ENCODE peak calls at places on chromosomes 11 and 22, in ten cellular contexts. K, G, N, S, Z, C, D, E, U and H are unnamed samples. For H3K4me1, the result is how much of the 10 kb centered on the place peaks cover.

GRCh38 chr22:19357270-19358105 is 66.0 kb upstream of the CLTCL1 start:
- DNase-seq in K (peak), G (no peak), N (no peak), S (no peak), Z (peak), C (no peak), D (no peak), E (no peak), U (no peak), H (no peak)

GRCh38 chr22:42263944-42264343 is 6.5 kb downstream of the TCF20 start:
- DNase-seq in K (no peak), G (no peak), N (no peak), S (no peak), Z (no peak), C (no peak), D (no peak), E (no peak), U (no peak), H (no peak)

GRCh38 chr22:22748297-22748743 is 103.9 kb downstream of the GGTLC2 start:
- DNase-seq in K (peak), G (peak), N (no peak), S (no peak), Z (peak), C (peak), D (peak), E (no peak), U (no peak), H (no peak)

GRCh38 chr11:76672431-76673163 is 2.0 kb upstream of the LRRC32 start:
- DNase-seq in K (no peak), G (no peak), N (no peak), S (no peak), Z (no peak), C (no peak), D (no peak), E (no peak), U (no peak), H (no peak)

GRCh38 chr11:103234974-103235373 is 125.7 kb downstream of the DYNC2H1 start:
- DNase-seq in K (peak), G (no peak), N (no peak), S (no peak), Z (peak), C (no peak), D (no peak), E (no peak), U (no peak), H (no peak)

GRCh38 chr11:5234390-5234834 is at the start of gene HBD:
- DNase-seq in K (peak), G (no peak), N (no peak), S (no peak), Z (no peak), C (no peak), D (no peak), E (no peak), U (no peak), H (no peak)

GRCh38 chr22:17097062-17097461 is 12.3 kb downstream of the IL17RA start:
- DNase-seq in K (no peak), G (no peak), N (peak), S (no peak), Z (no peak), C (no peak), D (no peak), E (no peak), U (no peak), H (peak)

GRCh38 chr22:45420011-45420410 is 6.5 kb downstream of the RIBC2 start:
- DNase-seq in K (no peak), G (no peak), N (no peak), S (no peak), Z (no peak), C (no peak), D (no peak), E (no peak), U (no peak), H (no peak)

GRCh38 chr11:47595029-47595428 is 818 bp upstream of the C1QTNF4 start:
- DNase-seq in K (no peak), G (no peak), N (no peak), S (no peak), Z (no peak), C (no peak), D (no peak), E (no peak), U (no peak), H (peak)

GRCh38 chr11:62552931-62553838 is 6.6 kb upstream of the AHNAK start:
- DNase-seq in K (peak), G (peak), N (peak), S (peak), Z (peak), C (peak), D (peak), E (peak), U (peak), H (peak)

GRCh38 chr11:46513934-46514342 is 79.9 kb downstream of the AMBRA1 start:
- DNase-seq in K (no peak), G (peak), N (peak), S (no peak), Z (no peak), C (peak), D (no peak), E (no peak), U (no peak), H (peak)

GRCh38 chr11:19947521-19948114 is 212.7 kb downstream of the DBX1 start:
- DNase-seq in K (peak), G (no peak), N (no peak), S (no peak), Z (no peak), C (no peak), D (no peak), E (no peak), U (no peak), H (no peak)

GRCh38 chr11:74809820-74810219 is 61.2 kb downstream of the RNF169 start:
- DNase-seq in K (no peak), G (no peak), N (no peak), S (no peak), Z (no peak), C (no peak), D (no peak), E (no peak), U (no peak), H (no peak)

GRCh38 chr11:61587951-61588695 is 7.2 kb upstream of the SYT7 start:
- DNase-seq in K (peak), G (peak), N (no peak), S (peak), Z (peak), C (peak), D (peak), E (peak), U (no peak), H (peak)

DNA sequence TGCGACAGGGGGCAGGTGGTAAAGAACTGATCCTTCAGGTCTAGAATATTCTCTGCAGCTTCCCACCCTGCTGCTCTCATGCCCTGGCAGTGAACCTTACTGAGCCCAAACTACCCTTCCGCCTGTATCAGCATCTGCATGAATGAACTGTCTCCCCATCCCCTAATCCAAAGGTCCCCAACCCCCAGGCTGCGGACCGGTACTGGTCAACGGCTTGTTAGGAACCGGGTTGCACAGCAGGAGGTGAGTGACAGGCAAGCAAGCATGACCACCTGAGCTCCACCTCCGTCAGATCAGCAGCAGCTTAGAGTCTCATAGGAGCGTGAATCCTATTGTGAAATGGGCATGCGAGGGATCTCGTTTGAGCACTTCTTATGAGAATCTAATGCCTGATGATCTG is 58.2 kb upstream of the LMO1 start:
- DNase-seq in K (no peak), G (no peak), N (peak), S (no peak), Z (no peak), C (no peak), D (no peak), E (no peak), U (no peak), H (peak)
- H3K27ac ChIP-seq in K (no peak), G (no peak), N (no peak), S (no peak), Z (no peak), C (no peak), D (no peak), E (no peak), U (no peak), H (no peak)

GRCh38 chr22:31173386-31174145 is 13.6 kb downstream of the RNF185 start:
- DNase-seq in K (peak), G (no peak), N (no peak), S (no peak), Z (peak), C (no peak), D (no peak), E (no peak), U (no peak), H (no peak)
- H3K4me1 ChIP-seq in K (half or more), G (under half), N (under half), S (under half), Z (half or more), C (half or more), D (under half), E (under half), U (half or more), H (under half)

GRCh38 chr11:82932564-82932963 is 31.0 kb downstream of the DDIAS start:
- DNase-seq in K (no peak), G (no peak), N (no peak), S (no peak), Z (no peak), C (no peak), D (no peak), E (no peak), U (no peak), H (no peak)
- H3K27ac ChIP-seq in K (no peak), G (no peak), N (no peak), S (no peak), Z (no peak), C (no peak), D (no peak), E (no peak), U (no peak), H (no peak)

GRCh38 chr11:97772696-97773095 is 1248.1 kb upstream of the CNTN5 start:
- DNase-seq in K (no peak), G (no peak), N (no peak), S (no peak), Z (no peak), C (no peak), D (no peak), E (no peak), U (no peak), H (no peak)
- H3K4me1 ChIP-seq in K (under half), G (under half), N (under half), S (under half), Z (under half), C (under half), D (under half), E (under half), U (under half), H (under half)

GRCh38 chr11:134048028-134048427 is 20.8 kb upstream of the JAM3 start:
- DNase-seq in K (peak), G (no peak), N (peak), S (no peak), Z (no peak), C (no peak), D (no peak), E (no peak), U (no peak), H (no peak)
- H3K27ac ChIP-seq in K (peak), G (no peak), N (no peak), S (no peak), Z (no peak), C (peak), D (no peak), E (no peak), U (peak), H (no peak)